ENCODE peak calls at places on chromosomes 13 and 19, in four cellular contexts. O is body of pancreas, K is pancreas, T is HCT116. V is an unnamed sample.

GRCh38 chr19:7874857-7875393 is 735 bp upstream of the PRR36 start:
- DNase-seq in O (no peak), K (no peak), T (no peak), V (no peak)

GRCh38 chr19:58568731-58569130 is 4.4 kb downstream of the MZF1 start:
- DNase-seq in O (no peak), T (no peak), K (no peak), V (no peak)

GRCh38 chr13:95456837-95457236 is 95.7 kb upstream of the CLDN10 start:
- DNase-seq in K (no peak), T (no peak), O (no peak), V (no peak)

GRCh38 chr19:47230122-47230920 is 678 bp downstream of the BBC3 start:
- DNase-seq in O (peak; percentile 77), K (peak; percentile 89), T (no peak), V (no peak)

GRCh38 chr19:4594199-4594598 is 34.7 kb upstream of the SEMA6B start:
- DNase-seq in O (no peak), K (no peak), T (no peak), V (no peak)

GRCh38 chr19:50912727-50913716 is 1.8 kb upstream of the KLK4 start:
- DNase-seq in O (no peak), T (no peak), K (peak; percentile 49), V (no peak)

GRCh38 chr13:89163081-89163480 is 1491.9 kb downstream of the SLITRK5 start:
- DNase-seq in T (no peak), O (no peak), K (no peak), V (no peak)

GRCh38 chr13:83077499-83077898 is 804.8 kb downstream of the SLITRK1 start:
- DNase-seq in O (no peak), K (no peak), T (no peak), V (no peak)

GRCh38 chr19:19402656-19403372 is 2.7 kb upstream of the GATAD2A start:
- DNase-seq in T (no peak), K (no peak), O (no peak), V (no peak)

GRCh38 chr13:40251343-40252032 is 415.0 kb downstream of the FOXO1 start:
- DNase-seq in T (no peak), K (no peak), O (no peak), V (no peak)

GRCh38 chr19:17989425-17990094 is 18.4 kb upstream of the ARRDC2 start:
- DNase-seq in T (no peak), K (no peak), O (no peak), V (no peak)

GRCh38 chr19:54035215-54036178 is 28.2 kb downstream of the VSTM1 start:
- DNase-seq in K (no peak), T (no peak), O (no peak), V (no peak)

GRCh38 chr13:81275666-81276258 is 934.8 kb upstream of the SPRY2 start:
- DNase-seq in T (no peak), K (no peak), O (no peak), V (no peak)

GRCh38 chr13:74929436-74929835 is 552.5 kb downstream of the TBC1D4 start:
- DNase-seq in O (no peak), T (no peak), K (no peak), V (no peak)

GRCh38 chr13:25872871-25873607 is 178.8 kb downstream of the SHISA2 start:
- DNase-seq in K (no peak), T (no peak), O (no peak), V (no peak)

GRCh38 chr19:38670921-38671398 is 23.5 kb downstream of the ACTN4 start:
- DNase-seq in O (no peak), K (no peak), T (no peak), V (no peak)

GRCh38 chr19:29006057-29006735 is 206.8 kb downstream of the UQCRFS1 start:
- DNase-seq in O (no peak), K (no peak), T (no peak), V (no peak)

GRCh38 chr19:36771275-36772231 is 1.1 kb downstream of the ZNF850 start:
- DNase-seq in K (no peak), T (no peak), O (peak; percentile 63), V (peak; percentile 34)

GRCh38 chr13:106911602-106912001 is 343.7 kb upstream of the ARGLU1 start:
- DNase-seq in K (no peak), O (no peak), T (no peak), V (no peak)

GRCh38 chr19:13839193-13839937 is 37.6 kb upstream of the NANOS3 start:
- DNase-seq in O (peak; percentile 79), K (peak; percentile 77), T (no peak), V (peak; percentile 77)

GRCh38 chr19:7196721-7197168 is 97.5 kb downstream of the INSR start:
- DNase-seq in O (peak; percentile 51), T (no peak), K (no peak), V (peak; percentile 11)

GRCh38 chr13:71015021-71015420 is 852.0 kb downstream of the DACH1 start:
- DNase-seq in K (no peak), O (no peak), T (no peak), V (no peak)

GRCh38 chr13:101465877-101466276 is 13.4 kb downstream of the ITGBL1 start:
- DNase-seq in O (no peak), K (no peak), T (no peak), V (no peak)

GRCh38 chr13:33717775-33718174 is 100.2 kb upstream of the RFC3 start:
- DNase-seq in O (no peak), K (no peak), T (no peak), V (no peak)

GRCh38 chr13:113979791-113980471 is 6.1 kb upstream of the C13orf46 start:
- DNase-seq in T (no peak), K (peak; percentile 27), O (no peak), V (no peak)

GRCh38 chr13:44573071-44573470 is 3.1 kb downstream of the TSC22D1 start:
- DNase-seq in O (no peak), K (no peak), T (no peak), V (no peak)

GRCh38 chr19:30815889-30816580 is 443.9 kb downstream of the ZNF536 start:
- DNase-seq in K (no peak), O (no peak), T (no peak), V (no peak)

GRCh38 chr19:30812099-30812684 is 440.0 kb downstream of the ZNF536 start:
- DNase-seq in T (no peak), O (no peak), K (no peak), V (no peak)

DNA sequence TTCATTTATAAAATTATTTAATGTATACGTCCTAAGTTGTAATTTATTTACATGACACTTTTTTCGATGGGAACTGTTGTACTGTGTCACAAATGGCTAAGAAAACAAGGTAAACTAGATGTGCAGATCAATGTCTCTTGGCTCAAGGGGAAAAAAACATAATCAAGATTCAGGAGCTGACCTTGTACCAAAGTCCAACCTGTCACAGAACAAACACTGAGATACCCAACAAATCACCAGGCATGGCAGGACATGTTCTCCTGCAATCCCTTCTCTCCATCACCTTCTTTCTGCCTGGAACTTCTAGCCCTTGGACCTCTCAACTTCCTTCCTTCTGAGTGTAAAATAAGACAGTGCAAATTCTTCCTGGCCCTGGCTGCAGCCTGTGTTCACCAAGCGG is 445.8 kb downstream of the ZNF536 start:
- DNase-seq in K (no peak), O (no peak), T (no peak), V (no peak)
- H3K9me3 ChIP-seq in K (no peaks in the 10 kb centered on the region), O (no peaks in the 10 kb centered on the region), T (peaks cover 23% of the 10 kb centered on the region), V (no peaks in the 10 kb centered on the region)

DNA sequence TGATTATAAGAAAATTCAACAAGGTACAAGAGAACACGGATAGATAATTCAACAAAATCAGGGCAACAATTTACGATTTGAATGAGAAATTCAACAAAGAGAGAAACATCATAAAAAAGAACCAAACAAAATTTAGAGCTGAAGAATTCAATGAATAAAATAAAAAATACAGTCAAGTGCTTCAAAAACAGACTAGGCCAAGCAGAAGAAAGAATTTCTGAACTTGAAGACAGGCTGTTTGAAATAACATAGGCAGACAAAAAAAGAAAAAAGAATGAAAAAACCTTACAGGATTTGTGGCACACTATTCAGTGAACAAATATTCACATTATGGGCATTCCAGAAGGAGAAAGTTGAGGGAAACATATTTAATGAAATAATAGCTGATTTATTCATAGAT is 31.1 kb downstream of the ZNF283 start:
- DNase-seq in O (no peak), K (no peak), T (no peak), V (no peak)
- H3K9me3 ChIP-seq in O (peaks cover 21% of the 10 kb centered on the region), K (no peaks in the 10 kb centered on the region), T (no peaks in the 10 kb centered on the region), V (no peaks in the 10 kb centered on the region)

DNA sequence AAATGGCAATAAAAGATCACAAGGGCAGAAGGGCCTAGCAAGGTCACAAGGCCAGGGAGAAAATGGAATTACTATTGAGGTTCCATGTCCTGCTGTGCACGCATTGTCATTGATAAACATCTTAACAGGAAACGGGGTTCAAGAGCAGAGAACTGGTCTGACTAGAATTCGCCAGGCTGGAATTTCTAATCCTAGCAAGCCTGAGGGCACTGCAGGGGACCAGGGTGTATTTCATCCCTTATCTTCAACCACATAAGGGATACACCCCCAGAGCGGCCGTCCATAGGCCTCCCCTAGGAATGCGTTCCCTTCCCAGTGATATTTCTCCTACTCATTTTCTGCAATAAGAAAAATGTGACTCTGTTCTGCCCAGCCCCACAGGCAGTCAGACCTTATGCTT is 19.5 kb downstream of the ERICH4 start:
- DNase-seq in O (no peak), K (no peak), T (no peak), V (no peak)
- H3K9me3 ChIP-seq in O (no peaks in the 10 kb centered on the region), K (no peaks in the 10 kb centered on the region), T (no peaks in the 10 kb centered on the region), V (no peaks in the 10 kb centered on the region)

GRCh38 chr19:23345838-23346237 is 49.4 kb downstream of the ZNF91 start:
- DNase-seq in T (no peak), K (no peak), O (no peak), V (no peak)
- H3K9me3 ChIP-seq in T (peaks cover 27% of the 10 kb centered on the region), K (no peaks in the 10 kb centered on the region), O (peaks cover 4% of the 10 kb centered on the region), V (no peaks in the 10 kb centered on the region)

GRCh38 chr13:54445453-54445852 is 1416.8 kb downstream of the OLFM4 start:
- DNase-seq in K (no peak), O (no peak), T (no peak), V (no peak)

GRCh38 chr13:54445865-54446264 is 1417.3 kb downstream of the OLFM4 start:
- DNase-seq in T (no peak), K (no peak), O (no peak), V (no peak)

GRCh38 chr13:54449922-54450321 is 1421.3 kb downstream of the OLFM4 start:
- DNase-seq in T (no peak), K (no peak), O (no peak), V (no peak)
- H3K9me3 ChIP-seq in T (peaks cover 6% of the 10 kb centered on the region), K (no peaks in the 10 kb centered on the region), O (no peaks in the 10 kb centered on the region), V (no peaks in the 10 kb centered on the region)

DNA sequence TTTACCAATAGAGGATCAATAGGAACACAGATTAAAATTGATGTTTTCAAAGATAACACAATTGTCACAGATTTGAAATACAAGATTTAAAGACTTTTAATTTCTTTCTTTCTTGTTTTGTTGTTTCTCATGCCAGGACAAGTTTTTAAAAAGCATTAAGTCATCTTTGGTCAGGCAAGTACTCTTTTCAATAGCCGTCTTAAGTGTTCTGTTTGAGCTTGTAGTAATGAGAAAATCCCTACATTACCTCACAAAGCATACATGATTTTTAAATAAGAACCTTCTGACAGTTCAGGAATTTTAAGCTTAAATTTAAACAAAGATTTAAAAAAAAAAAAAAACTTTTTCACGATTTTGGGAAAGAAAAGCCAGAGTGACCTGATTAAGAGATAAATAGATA is 216.3 kb upstream of the PRR20A start:
- DNase-seq in K (no peak), O (no peak), T (no peak), V (no peak)
- H3K9me3 ChIP-seq in K (no peaks in the 10 kb centered on the region), O (no peaks in the 10 kb centered on the region), T (peaks cover 13% of the 10 kb centered on the region), V (no peaks in the 10 kb centered on the region)

V was measured in prostate gland.